ENCODE peak calls at places on chromosomes 2 and 18, in nine cellular contexts. H, B, J, K, M, A, V, Q and L are unnamed samples.

GRCh38 chr18:77052656-77053309 is 79.8 kb downstream of the MBP start:
- DNase-seq in B (no peak), H (no peak), V (no peak), K (no peak), M (no peak), Q (peak), J (no peak), A (peak), L (no peak)

GRCh38 chr2:203688798-203689197 is 17.6 kb upstream of the CD28 start:
- DNase-seq in M (peak), Q (no peak), H (peak), J (no peak), K (peak), B (no peak), V (no peak), A (peak), L (no peak)

GRCh38 chr2:222318712-222319575 is 20.1 kb upstream of the PAX3 start:
- DNase-seq in Q (peak), M (no peak), B (peak), A (no peak), V (no peak), H (no peak), K (peak), J (peak), L (no peak)

GRCh38 chr2:153641046-153641445 is 162.5 kb upstream of the RPRM start:
- DNase-seq in K (no peak), J (no peak), Q (no peak), M (no peak), A (no peak), H (no peak), V (no peak), B (no peak), L (no peak)

GRCh38 chr18:38077219-38077618 is 511.6 kb upstream of the CELF4 start:
- DNase-seq in J (no peak), Q (no peak), A (no peak), V (peak), K (peak), M (no peak), H (no peak), B (no peak), L (no peak)

GRCh38 chr2:27992787-27993747 is 102.5 kb downstream of the BABAM2 start:
- DNase-seq in K (no peak), V (peak), B (no peak), A (no peak), M (peak), H (peak), Q (no peak), J (peak), L (no peak)

GRCh38 chr18:48570313-48570712 is 31.5 kb downstream of the CTIF start:
- DNase-seq in B (no peak), V (no peak), A (no peak), K (no peak), H (no peak), M (no peak), Q (peak), J (no peak), L (no peak)

GRCh38 chr2:74560591-74560990 is 6.1 kb downstream of the DOK1 start:
- DNase-seq in J (no peak), V (no peak), A (no peak), Q (no peak), M (no peak), B (no peak), K (no peak), H (no peak), L (no peak)

GRCh38 chr18:36408606-36409005 is 111.1 kb downstream of the FHOD3 start:
- DNase-seq in H (no peak), A (no peak), J (no peak), K (no peak), B (no peak), V (no peak), M (no peak), Q (no peak), L (no peak)

GRCh38 chr2:207408086-207408794 is 121.5 kb upstream of the CREB1 start:
- DNase-seq in V (no peak), A (no peak), B (no peak), J (no peak), Q (no peak), M (no peak), H (no peak), K (no peak), L (no peak)

GRCh38 chr2:12202702-12203101 is 456.3 kb downstream of the LPIN1 start:
- DNase-seq in V (no peak), A (no peak), M (peak), Q (no peak), K (no peak), H (no peak), J (no peak), B (no peak), L (no peak)

GRCh38 chr18:27363918-27364317 is 178.8 kb upstream of the CHST9 start:
- DNase-seq in J (no peak), Q (no peak), B (peak), V (no peak), H (peak), A (no peak), M (no peak), K (peak), L (no peak)

GRCh38 chr2:229921101-229921891 is 513 bp downstream of the TRIP12 start:
- DNase-seq in B (peak), A (peak), M (peak), Q (peak), V (peak), J (peak), K (peak), H (peak), L (peak)

GRCh38 chr2:150981826-150982225 is 279.8 kb downstream of the RBM43 start:
- DNase-seq in J (no peak), M (peak), K (peak), H (peak), B (no peak), Q (no peak), A (no peak), V (no peak), L (no peak)

GRCh38 chr18:8469793-8470192 is 139.4 kb upstream of the RAB12 start:
- DNase-seq in A (no peak), J (no peak), H (peak), B (no peak), V (no peak), Q (no peak), K (no peak), M (peak), L (no peak)

GRCh38 chr2:9736008-9736407 is 105.2 kb upstream of the YWHAQ start:
- DNase-seq in V (no peak), H (no peak), K (no peak), A (no peak), M (no peak), J (no peak), Q (no peak), B (no peak), L (no peak)

GRCh38 chr2:174681983-174682577 is 82.2 kb downstream of the CHRNA1 start:
- DNase-seq in B (peak), H (no peak), M (no peak), A (peak), Q (peak), V (no peak), J (peak), K (peak), L (peak)

GRCh38 chr2:69717902-69718301 is 24.0 kb upstream of the ANXA4 start:
- DNase-seq in V (no peak), Q (no peak), K (no peak), M (peak), J (no peak), A (no peak), H (peak), B (no peak), L (no peak)

GRCh38 chr2:8453904-8454302 is 228.0 kb upstream of the ID2 start:
- DNase-seq in J (no peak), M (peak), V (no peak), H (peak), K (no peak), A (peak), B (no peak), Q (no peak), L (no peak)

GRCh38 chr2:873027-873426 is 77.6 kb upstream of the SNTG2 start:
- DNase-seq in Q (no peak), A (peak), V (no peak), B (no peak), H (no peak), J (no peak), M (no peak), K (no peak), L (no peak)

GRCh38 chr2:96146151-96146880 is 1.1 kb upstream of the DUSP2 start:
- DNase-seq in M (peak), J (no peak), A (peak), B (peak), V (no peak), Q (peak), H (peak), K (no peak), L (no peak)

GRCh38 chr2:88556026-88556425 is 71.2 kb downstream of the EIF2AK3 start:
- DNase-seq in Q (no peak), H (no peak), A (no peak), J (no peak), B (no peak), V (no peak), M (no peak), K (no peak), L (no peak)

GRCh38 chr2:217652761-217653160 is 350.0 kb downstream of the TNS1 start:
- DNase-seq in A (no peak), V (no peak), J (no peak), Q (no peak), K (no peak), H (peak), M (peak), B (no peak), L (no peak)

GRCh38 chr2:128362186-128362888 is 43.7 kb upstream of the HS6ST1 start:
- DNase-seq in V (no peak), K (no peak), H (no peak), B (no peak), J (no peak), Q (no peak), A (peak), M (no peak), L (no peak)

GRCh38 chr2:134897932-134898331 is 20.7 kb upstream of the CCNT2 start:
- DNase-seq in H (no peak), B (peak), V (no peak), J (no peak), K (peak), A (no peak), M (peak), Q (no peak), L (no peak)

GRCh38 chr18:60067426-60068210 is 167.8 kb downstream of the PMAIP1 start:
- DNase-seq in J (no peak), Q (no peak), M (no peak), V (no peak), A (no peak), H (no peak), B (no peak), K (peak), L (no peak)

GRCh38 chr18:55236150-55236931 is 277.1 kb upstream of the CCDC68 start:
- DNase-seq in A (no peak), Q (no peak), V (no peak), K (no peak), J (no peak), M (peak), B (no peak), H (peak), L (no peak)

GRCh38 chr18:7609617-7610016 is 42.5 kb downstream of the PTPRM start:
- DNase-seq in M (no peak), J (no peak), B (no peak), K (no peak), H (no peak), V (no peak), Q (no peak), A (no peak), L (no peak)

GRCh38 chr2:70391259-70391658 is 89.4 kb upstream of the FAM136A start:
- DNase-seq in K (no peak), B (no peak), J (no peak), A (no peak), V (no peak), Q (no peak), H (no peak), M (no peak), L (no peak)

GRCh38 chr2:118848381-118849225 is 1.2 kb upstream of the EN1 start:
- DNase-seq in B (peak), J (no peak), A (peak), K (no peak), V (no peak), H (no peak), Q (no peak), M (no peak), L (peak)

GRCh38 chr2:188765522-188765921 is 208.7 kb upstream of the COL3A1 start:
- DNase-seq in A (no peak), J (peak), M (peak), Q (no peak), V (no peak), H (peak), B (no peak), K (peak), L (no peak)

GRCh38 chr2:206555721-206556120 is 86.6 kb upstream of the FAM237A start:
- DNase-seq in A (no peak), J (no peak), B (no peak), K (no peak), M (peak), V (no peak), Q (no peak), H (peak), L (no peak)

GRCh38 chr18:5073026-5073944 is 123.8 kb downstream of the AKAIN1 start:
- DNase-seq in Q (no peak), B (peak), K (peak), J (peak), M (peak), H (peak), A (no peak), V (no peak), L (no peak)

GRCh38 chr2:24365826-24366225 is 5.5 kb upstream of the ITSN2 start:
- DNase-seq in V (no peak), M (no peak), J (no peak), B (no peak), H (no peak), Q (no peak), K (no peak), A (no peak), L (no peak)

GRCh38 chr2:96637385-96638143 is 548 bp downstream of the KANSL3 start:
- DNase-seq in J (peak), A (peak), B (peak), M (peak), V (peak), H (peak), Q (peak), K (peak), L (no peak)

DNA sequence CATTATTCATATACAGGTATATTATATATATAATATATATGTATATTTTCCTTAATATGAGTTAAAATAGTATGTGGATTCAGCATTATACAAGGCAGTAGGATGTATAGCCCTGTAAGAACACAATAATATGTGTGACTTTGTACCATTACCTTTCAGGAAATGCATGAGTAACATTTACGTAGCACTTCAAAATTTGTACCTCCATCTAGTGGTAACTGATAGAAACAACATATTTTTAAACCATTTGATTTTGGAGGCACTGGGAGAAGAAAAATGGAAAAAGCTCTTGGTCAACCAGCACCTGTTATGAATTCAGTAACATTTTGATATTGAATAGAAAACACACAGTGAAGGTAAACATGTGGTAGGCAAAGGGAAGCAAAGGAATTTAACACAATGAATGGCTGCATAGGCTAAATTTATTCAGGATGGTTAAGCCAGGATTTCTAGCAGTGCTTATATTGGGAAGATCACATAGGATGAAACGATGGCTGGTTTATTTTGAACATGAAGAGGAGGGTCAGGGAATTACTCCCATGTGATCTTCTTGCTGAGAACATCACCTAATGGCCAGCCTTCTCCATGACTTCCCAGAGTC is 565.5 kb downstream of the CCDC85A start:
- DNase-seq in A (no peak), H (peak), B (no peak), V (peak), M (peak), J (no peak), Q (no peak), K (peak), L (no peak)
- TF ChIP-seq CTCF in A (peak), H (peak), B (peak), V (peak), M (peak), J (no peak), Q (no peak), K (peak), L (peak)

GRCh38 chr2:191632426-191632825 is 45.5 kb upstream of the NABP1 start:
- DNase-seq in K (no peak), A (no peak), M (no peak), V (no peak), H (no peak), Q (no peak), J (no peak), B (no peak), L (no peak)
- TF ChIP-seq CTCF in K (no peak), A (no peak), M (no peak), V (no peak), H (no peak), Q (no peak), J (no peak), B (no peak), L (no peak)

GRCh38 chr2:216617159-216617815 is 15.9 kb upstream of the IGFBP2 start:
- DNase-seq in M (no peak), V (no peak), K (peak), H (no peak), J (no peak), A (no peak), B (no peak), Q (no peak), L (no peak)

GRCh38 chr2:216619411-216620393 is 13.5 kb upstream of the IGFBP2 start:
- DNase-seq in H (no peak), Q (no peak), K (no peak), B (peak), A (no peak), J (no peak), M (peak), V (no peak), L (no peak)

GRCh38 chr2:216618785-216619184 is 14.4 kb upstream of the IGFBP2 start:
- DNase-seq in J (no peak), H (no peak), K (no peak), B (no peak), M (no peak), V (no peak), Q (no peak), A (no peak), L (no peak)

GRCh38 chr2:216616083-216616678 is 17.0 kb upstream of the IGFBP2 start:
- DNase-seq in V (no peak), K (no peak), M (no peak), Q (no peak), H (no peak), A (no peak), B (no peak), J (no peak), L (no peak)

DNA sequence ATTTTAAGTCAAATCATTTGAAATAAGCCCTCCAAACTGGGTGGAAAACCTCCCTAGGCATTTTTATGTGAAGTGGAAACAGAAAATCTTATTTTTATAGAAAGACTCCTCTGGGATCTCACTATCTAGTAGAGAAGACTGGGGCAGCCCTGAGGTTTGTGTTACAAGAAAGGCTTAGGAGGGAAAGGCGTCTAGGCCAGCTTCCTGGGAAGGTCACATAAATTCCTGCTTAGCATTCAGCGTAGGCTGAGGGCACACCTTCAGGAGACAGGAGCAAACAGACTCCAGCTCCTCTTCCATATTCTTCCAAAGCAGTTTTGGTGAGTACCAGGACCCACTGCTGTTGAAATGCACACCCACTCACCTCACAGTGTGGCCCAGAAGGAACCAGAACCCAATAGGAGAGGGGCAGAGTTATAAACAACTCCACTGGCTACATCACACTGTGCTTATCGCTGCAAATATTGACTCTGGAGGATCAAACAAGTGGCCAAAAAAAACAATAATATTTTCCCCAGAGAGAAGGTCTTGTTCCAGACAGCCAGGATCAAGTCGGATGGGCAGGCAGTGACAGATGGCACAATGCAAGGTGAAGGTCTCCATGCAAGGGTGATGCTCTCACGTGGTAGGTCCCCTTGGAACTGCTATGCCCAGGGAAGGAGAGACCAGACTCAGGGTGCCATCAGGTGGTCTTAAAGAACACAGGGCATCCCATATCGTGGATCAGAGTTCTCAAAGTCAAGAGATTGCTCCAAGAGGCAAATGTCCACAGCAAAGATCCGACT is 17.7 kb upstream of the IGFBP2 start:
- DNase-seq in V (no peak), A (no peak), Q (no peak), K (no peak), B (no peak), M (no peak), H (no peak), J (no peak), L (no peak)
- TF ChIP-seq CTCF in V (no peak), A (no peak), Q (no peak), K (no peak), B (no peak), M (no peak), H (no peak), J (no peak), L (no peak)

GRCh38 chr2:182767578-182767977 is 51.5 kb downstream of the DNAJC10 start:
- DNase-seq in V (no peak), M (peak), J (no peak), A (no peak), K (peak), H (peak), Q (no peak), B (peak), L (no peak)
- TF ChIP-seq CTCF in V (peak), M (peak), J (peak), A (peak), K (peak), H (peak), Q (no peak), B (peak), L (peak)

DNA sequence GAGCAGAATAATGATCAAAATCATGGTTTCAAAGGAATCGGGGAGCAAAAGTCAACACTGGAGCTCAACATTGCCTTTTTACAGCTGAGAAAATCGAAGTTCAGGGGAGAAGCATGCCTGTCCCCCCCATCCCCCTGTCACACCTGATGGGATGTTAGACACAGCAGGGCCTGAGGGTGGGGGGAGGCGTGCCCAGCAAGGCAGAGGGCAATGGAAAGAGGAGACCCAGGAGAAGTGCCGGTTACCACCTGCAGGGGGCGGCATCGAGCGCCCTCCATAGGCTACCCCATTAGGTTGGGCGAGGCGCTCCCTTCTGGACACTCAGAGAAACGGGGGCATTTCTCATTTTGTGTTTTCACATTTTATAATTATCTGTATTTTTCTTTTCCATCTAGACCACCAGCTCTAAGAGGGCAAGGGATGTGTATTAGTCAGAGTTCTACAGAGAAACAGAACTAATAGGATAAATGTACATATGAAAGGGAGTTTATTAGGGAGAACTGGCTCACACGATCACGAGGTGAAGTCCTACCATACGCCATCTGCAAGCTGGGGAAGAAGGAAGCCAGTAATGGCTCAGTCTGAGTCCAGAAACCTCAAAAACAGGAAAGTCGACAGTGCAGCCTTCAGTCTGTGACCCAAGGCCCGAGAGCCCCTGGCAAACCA is 271.3 kb downstream of the LRATD1 start:
- DNase-seq in B (peak), J (peak), H (no peak), M (no peak), Q (peak), V (no peak), K (peak), A (no peak), L (no peak)
- TF ChIP-seq CTCF in B (peak), J (peak), H (no peak), M (peak), Q (peak), V (peak), K (no peak), A (peak), L (peak)